ENCODE peak calls at places on chromosomes 7 and 10, in eight cellular contexts. P is NCI-H1105; F is posterior vena cava; G is stimulated activated CD4-positive, alpha-beta T cell treated with anti-CD3 and anti-CD28 coated beads, Interleukin-2, amount 100 ng/mL, for 4 hours; K is esophagus muscularis mucosa; R is transverse colon; A is WERI-Rb-1; N is NT2/D1. T is an unnamed sample.

GRCh38 chr10:89738551-89739209 is 37.3 kb downstream of the KIF20B start:
- DNase-seq in P (no peak), F (no peak), G (no peak), K (no peak), R (no peak), A (no peak), N (no peak), T (no peak)

GRCh38 chr7:45092100-45092930 is 3.5 kb upstream of the NACAD start:
- DNase-seq in P (no peak), F (peak), G (no peak), K (no peak), R (no peak), A (no peak), N (no peak), T (no peak)

GRCh38 chr10:54139819-54140428 is 661.1 kb downstream of the PCDH15 start:
- DNase-seq in P (no peak), F (no peak), G (no peak), K (no peak), R (no peak), A (no peak), N (no peak), T (peak)

GRCh38 chr7:98418636-98419315 is 17.9 kb upstream of the BAIAP2L1 start:
- DNase-seq in P (no peak), F (no peak), G (no peak), K (no peak), R (peak), A (no peak), N (no peak), T (peak)

GRCh38 chr10:104304927-104305326 is 33.3 kb downstream of the ITPRIP start:
- DNase-seq in P (no peak), F (no peak), G (no peak), K (no peak), R (no peak), A (no peak), N (no peak), T (no peak)

GRCh38 chr7:140039071-140039470 is 23.7 kb downstream of the PARP12 start:
- DNase-seq in P (no peak), F (no peak), G (no peak), K (no peak), R (no peak), A (no peak), N (no peak), T (peak)

GRCh38 chr10:87799860-87800259 is 18.2 kb downstream of the ATAD1 start:
- DNase-seq in P (no peak), F (no peak), G (no peak), K (no peak), R (no peak), A (no peak), N (no peak), T (no peak)

GRCh38 chr7:91554893-91555292 is 290.7 kb downstream of the FZD1 start:
- DNase-seq in P (no peak), F (no peak), G (no peak), K (no peak), R (no peak), A (no peak), N (no peak), T (no peak)

GRCh38 chr7:8204674-8205377 is 57.1 kb downstream of the ICA1 start:
- DNase-seq in P (no peak), F (no peak), G (no peak), K (no peak), R (no peak), A (no peak), N (no peak), T (no peak)

GRCh38 chr10:60299961-60300883 is 89.5 kb downstream of the ANK3 start:
- DNase-seq in P (no peak), F (no peak), G (no peak), K (no peak), R (no peak), A (no peak), N (peak), T (peak)

GRCh38 chr7:41391818-41392217 is 311.1 kb downstream of the INHBA start:
- DNase-seq in P (no peak), F (no peak), G (no peak), K (no peak), R (no peak), A (no peak), N (no peak), T (no peak)

GRCh38 chr10:63114031-63114814 is 18.9 kb upstream of the NRBF2 start:
- DNase-seq in P (no peak), F (peak), G (no peak), K (peak), R (peak), A (no peak), N (no peak), T (peak)

GRCh38 chr10:108319434-108320222 is 1155.1 kb upstream of the SORCS1 start:
- DNase-seq in P (no peak), F (no peak), G (no peak), K (no peak), R (no peak), A (no peak), N (no peak), T (no peak)

GRCh38 chr7:36911788-36912187 is 187.5 kb upstream of the AOAH start:
- DNase-seq in P (no peak), F (no peak), G (no peak), K (no peak), R (no peak), A (no peak), N (no peak), T (no peak)

GRCh38 chr7:23696916-23697441 is 13.0 kb upstream of the STK31 start:
- DNase-seq in P (no peak), F (peak), G (peak), K (no peak), R (peak), A (peak), N (peak), T (peak)

GRCh38 chr10:7410306-7410799 is 481 bp downstream of the SFMBT2 start:
- DNase-seq in P (no peak), F (no peak), G (no peak), K (no peak), R (peak), A (no peak), N (no peak), T (no peak)

GRCh38 chr10:22321156-22321711 is 335 bp downstream of the BMI1 start:
- DNase-seq in P (peak), F (peak), G (peak), K (no peak), R (peak), A (peak), N (no peak), T (peak)

GRCh38 chr7:31114593-31115343 is 62.7 kb downstream of the ADCYAP1R1 start:
- DNase-seq in P (no peak), F (no peak), G (no peak), K (peak), R (no peak), A (no peak), N (peak), T (peak)

GRCh38 chr7:103778929-103779328 is 210.5 kb downstream of the RELN start:
- DNase-seq in P (no peak), F (no peak), G (no peak), K (no peak), R (no peak), A (no peak), N (no peak), T (no peak)